ENCODE peak calls at places on chromosomes 3 and 15, in five cellular contexts. V is mucosa of gallbladder, B is substantia nigra, R is osteocyte, F is foreskin fibroblast. A is an unnamed sample.

GRCh38 chr3:9402410-9403228 is 5.2 kb downstream of the SETD5 start:
- DNase-seq in R (no peak), V (peak), F (no peak), B (peak), A (no peak)

GRCh38 chr3:194204036-194204792 is 68.3 kb downstream of the HES1 start:
- DNase-seq in V (no peak), F (no peak), B (no peak), R (no peak), A (no peak)

GRCh38 chr15:48493084-48493762 is 152.3 kb downstream of the FBN1 start:
- DNase-seq in V (no peak), B (no peak), F (peak), R (no peak), A (peak)

GRCh38 chr3:52221141-52221562 is 4.3 kb downstream of the TLR9 start:
- DNase-seq in B (no peak), V (no peak), R (no peak), F (no peak), A (no peak)

GRCh38 chr3:161914703-161915102 is 418.1 kb downstream of the OTOL1 start:
- DNase-seq in F (peak), R (no peak), B (peak), V (peak), A (no peak)

GRCh38 chr15:42203891-42204290 is 4.2 kb downstream of the VPS39 start:
- DNase-seq in B (no peak), V (no peak), F (no peak), R (no peak), A (no peak)

GRCh38 chr3:46695177-46695961 is 1.9 kb upstream of the ALS2CL start:
- DNase-seq in B (no peak), R (no peak), F (no peak), V (peak), A (peak)

GRCh38 chr15:78992416-78993256 is 47.8 kb upstream of the CTSH start:
- DNase-seq in R (no peak), V (no peak), F (no peak), B (no peak), A (no peak)

GRCh38 chr15:33074942-33075341 is 119.6 kb downstream of the FMN1 start:
- DNase-seq in B (no peak), R (no peak), V (no peak), F (no peak), A (no peak)

GRCh38 chr15:98131924-98132323 is 171.4 kb downstream of the ARRDC4 start:
- DNase-seq in F (peak), B (no peak), V (no peak), R (no peak), A (no peak)

GRCh38 chr3:187744169-187745151 is 808 bp downstream of the BCL6 start:
- DNase-seq in V (peak), R (no peak), B (no peak), F (no peak), A (no peak)

GRCh38 chr15:63523306-63523990 is 19.1 kb downstream of the USP3 start:
- DNase-seq in F (no peak), B (no peak), V (no peak), R (no peak), A (no peak)